ENCODE peak calls at places on chromosomes 5 and 9, in five cellular contexts. N, D, O, B and K are unnamed samples.

GRCh38 chr9:118991366-118992285 is 377.6 kb downstream of the BRINP1 start:
- DNase-seq in N (peak), D (no peak), B (no peak), O (no peak), K (no peak)

GRCh38 chr5:150778517-150779396 is at the start of gene SMIM3:
- DNase-seq in N (peak), O (peak), D (peak), B (peak), K (peak)

GRCh38 chr5:69432412-69433206 is 17.7 kb downstream of the MARVELD2 start:
- DNase-seq in N (no peak), B (no peak), O (no peak), D (no peak), K (no peak)

GRCh38 chr9:98211260-98211659 is 18.8 kb upstream of the CORO2A start:
- DNase-seq in N (no peak), O (no peak), B (no peak), D (no peak), K (no peak)

GRCh38 chr5:169307648-169308047 is 6.7 kb upstream of the SLIT3 start:
- DNase-seq in N (no peak), O (no peak), D (no peak), B (no peak), K (no peak)

GRCh38 chr5:55601209-55601618 is 66.5 kb upstream of the PLPP1 start:
- DNase-seq in D (peak), O (peak), B (peak), N (no peak), K (peak)

GRCh38 chr5:170681013-170681433 is 102.5 kb upstream of the GABRP start:
- DNase-seq in O (no peak), D (peak), B (peak), N (peak), K (no peak)

GRCh38 chr5:1557114-1557873 is 33.5 kb upstream of the LPCAT1 start:
- DNase-seq in B (no peak), D (no peak), O (no peak), N (no peak), K (peak)

GRCh38 chr9:4706971-4707622 is 27.7 kb downstream of the CDC37L1 start:
- DNase-seq in B (no peak), O (no peak), N (no peak), D (no peak), K (no peak)

GRCh38 chr5:105903069-105903468 is 1767.7 kb downstream of the EFNA5 start:
- DNase-seq in O (no peak), D (peak), B (no peak), N (no peak), K (no peak)

GRCh38 chr5:14041528-14042184 is 97.2 kb upstream of the DNAH5 start:
- DNase-seq in O (no peak), D (no peak), B (no peak), N (peak), K (no peak)

GRCh38 chr5:132011561-132012384 is at the start of gene ACSL6:
- DNase-seq in B (no peak), N (peak), D (no peak), O (no peak), K (peak)

GRCh38 chr9:81542490-81542889 is 146.9 kb downstream of the TLE1 start:
- DNase-seq in B (no peak), O (no peak), D (no peak), N (no peak), K (no peak)

GRCh38 chr5:61576556-61576955 is 244.5 kb downstream of the ZSWIM6 start:
- DNase-seq in O (no peak), N (no peak), D (no peak), B (no peak), K (no peak)

GRCh38 chr5:57725628-57726504 is 243.3 kb upstream of the ACTBL2 start:
- DNase-seq in N (no peak), B (no peak), D (no peak), O (no peak), K (no peak)

GRCh38 chr9:86112057-86112456 is 12.7 kb upstream of the GOLM1 start:
- DNase-seq in N (peak), B (no peak), O (no peak), D (no peak), K (no peak)

GRCh38 chr9:98860871-98861293 is 53.4 kb downstream of the GALNT12 start:
- DNase-seq in D (peak), O (peak), B (peak), N (peak), K (peak)

GRCh38 chr5:130652178-130652577 is 512.9 kb downstream of the HINT1 start:
- DNase-seq in D (peak), B (peak), O (no peak), N (no peak), K (no peak)

GRCh38 chr9:12956261-12956660 is 181.4 kb downstream of the LURAP1L start:
- DNase-seq in O (no peak), B (no peak), N (no peak), D (no peak), K (no peak)

GRCh38 chr5:57887851-57888621 is 405.4 kb upstream of the ACTBL2 start:
- DNase-seq in B (peak), D (peak), O (peak), N (peak), K (no peak)

GRCh38 chr5:27008604-27009564 is 29.5 kb downstream of the CDH9 start:
- DNase-seq in N (no peak), B (peak), O (no peak), D (no peak), K (no peak)

GRCh38 chr9:125829743-125830142 is 82.6 kb downstream of the PBX3 start:
- DNase-seq in D (peak), O (no peak), B (no peak), N (no peak), K (no peak)

GRCh38 chr5:54514269-54514668 is 3.3 kb upstream of the SNX18 start:
- DNase-seq in O (no peak), B (peak), D (peak), N (no peak), K (no peak)

GRCh38 chr9:80061940-80062339 is 490.2 kb downstream of the TLE4 start:
- DNase-seq in N (peak), O (peak), B (peak), D (peak), K (peak)

GRCh38 chr5:135426102-135427082 is 20.8 kb downstream of the DCANP1 start:
- DNase-seq in O (no peak), N (peak), B (peak), D (peak), K (no peak)

GRCh38 chr9:134348404-134349155 is 22.3 kb downstream of the RXRA start:
- DNase-seq in B (no peak), N (no peak), O (no peak), D (no peak), K (no peak)

GRCh38 chr5:143985832-143986485 is 174.0 kb downstream of the HMHB1 start:
- DNase-seq in N (no peak), B (no peak), D (peak), O (no peak), K (no peak)

GRCh38 chr9:115164511-115164974 is 46.6 kb upstream of the TNC start:
- DNase-seq in B (no peak), N (peak), D (peak), O (no peak), K (no peak)

GRCh38 chr5:93681432-93681831 is 60.0 kb downstream of the POU5F2 start:
- DNase-seq in B (no peak), N (no peak), D (peak), O (no peak), K (no peak)

GRCh38 chr5:14086261-14086660 is 56.9 kb upstream of the TRIO start:
- DNase-seq in O (no peak), B (no peak), N (no peak), D (peak), K (no peak)

DNA sequence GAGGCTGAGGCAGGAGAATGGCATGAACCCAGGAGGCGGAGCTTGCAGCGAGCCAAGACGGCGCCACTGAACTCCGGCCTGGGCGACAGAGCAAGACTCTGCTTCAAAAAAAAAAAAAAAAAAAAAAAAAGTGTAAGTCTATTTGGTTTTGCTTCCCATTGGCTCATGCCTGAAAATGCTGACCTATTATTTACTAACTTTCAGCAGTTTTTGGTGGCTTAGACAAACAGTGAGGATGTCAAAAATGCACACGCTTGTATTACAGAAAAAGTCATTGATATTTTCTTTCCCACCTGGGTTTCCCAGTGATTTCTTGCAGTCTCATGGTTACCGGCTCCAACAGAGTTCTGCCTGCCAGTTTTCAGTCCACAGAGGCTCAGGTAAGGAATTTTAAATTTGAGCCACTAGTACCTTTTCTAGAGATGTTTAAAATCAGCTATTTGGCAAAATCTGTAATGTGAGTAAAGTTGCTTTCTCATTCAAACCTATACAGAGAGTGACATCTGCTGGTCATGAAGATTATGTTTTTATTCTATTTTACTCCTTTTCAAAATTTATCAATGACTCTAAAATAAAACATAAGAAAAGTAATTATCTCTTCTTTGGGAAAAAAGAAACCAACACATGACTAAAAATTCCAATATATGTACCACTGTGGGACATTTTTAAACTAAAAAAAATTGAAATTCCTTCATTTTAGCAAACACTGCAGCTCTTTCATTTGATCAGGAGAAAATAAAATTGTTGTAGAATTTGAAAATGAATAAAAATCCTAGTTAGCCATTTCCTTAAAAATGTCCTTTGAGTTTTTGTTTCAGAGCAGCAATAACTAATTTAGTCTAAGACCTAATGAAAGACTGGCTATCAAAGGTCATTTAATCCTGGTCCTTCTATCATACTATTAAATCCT is 8.8 kb downstream of the FAM200C start:
- DNase-seq in D (peak), O (no peak), B (peak), N (no peak), K (no peak)
- TF ChIP-seq CTCF in D (peak), O (peak), B (peak), N (peak), K (peak)

GRCh38 chr9:116494815-116495634 is 192.1 kb upstream of the TRIM32 start:
- DNase-seq in O (no peak), N (peak), B (peak), D (no peak), K (no peak)

GRCh38 chr9:116495725-116496124 is 191.4 kb upstream of the TRIM32 start:
- DNase-seq in N (no peak), O (no peak), B (no peak), D (no peak), K (no peak)

GRCh38 chr9:116496167-116496566 is 190.9 kb upstream of the TRIM32 start:
- DNase-seq in N (no peak), B (no peak), D (no peak), O (no peak), K (no peak)

GRCh38 chr9:116499434-116499833 is 187.7 kb upstream of the TRIM32 start:
- DNase-seq in D (no peak), B (no peak), N (no peak), O (no peak), K (no peak)

GRCh38 chr9:116497081-116497480 is 190.0 kb upstream of the TRIM32 start:
- DNase-seq in D (peak), O (no peak), B (no peak), N (no peak), K (no peak)
- TF ChIP-seq CTCF in D (peak), O (no peak), B (no peak), N (peak), K (no peak)

GRCh38 chr5:139268364-139269202 is 25.0 kb upstream of the MATR3 start:
- DNase-seq in D (no peak), N (no peak), B (no peak), O (no peak), K (no peak)
- TF ChIP-seq CTCF in D (no peak), N (peak), B (no peak), O (no peak), K (no peak)

GRCh38 chr5:39064450-39064849 is 9.7 kb downstream of the RICTOR start:
- DNase-seq in N (no peak), D (no peak), O (no peak), B (no peak), K (no peak)

GRCh38 chr5:39062104-39062503 is 12.1 kb downstream of the RICTOR start:
- DNase-seq in B (no peak), N (no peak), O (no peak), D (no peak), K (no peak)

GRCh38 chr5:39058984-39059565 is 15.1 kb downstream of the RICTOR start:
- DNase-seq in O (no peak), D (no peak), B (no peak), N (no peak), K (no peak)

GRCh38 chr5:39062530-39062929 is 11.7 kb downstream of the RICTOR start:
- DNase-seq in D (no peak), B (no peak), O (no peak), N (no peak), K (no peak)

GRCh38 chr5:39063037-39063436 is 11.2 kb downstream of the RICTOR start:
- DNase-seq in B (no peak), O (no peak), D (no peak), N (no peak), K (no peak)
- TF ChIP-seq CTCF in B (no peak), O (no peak), D (no peak), N (peak), K (no peak)

DNA sequence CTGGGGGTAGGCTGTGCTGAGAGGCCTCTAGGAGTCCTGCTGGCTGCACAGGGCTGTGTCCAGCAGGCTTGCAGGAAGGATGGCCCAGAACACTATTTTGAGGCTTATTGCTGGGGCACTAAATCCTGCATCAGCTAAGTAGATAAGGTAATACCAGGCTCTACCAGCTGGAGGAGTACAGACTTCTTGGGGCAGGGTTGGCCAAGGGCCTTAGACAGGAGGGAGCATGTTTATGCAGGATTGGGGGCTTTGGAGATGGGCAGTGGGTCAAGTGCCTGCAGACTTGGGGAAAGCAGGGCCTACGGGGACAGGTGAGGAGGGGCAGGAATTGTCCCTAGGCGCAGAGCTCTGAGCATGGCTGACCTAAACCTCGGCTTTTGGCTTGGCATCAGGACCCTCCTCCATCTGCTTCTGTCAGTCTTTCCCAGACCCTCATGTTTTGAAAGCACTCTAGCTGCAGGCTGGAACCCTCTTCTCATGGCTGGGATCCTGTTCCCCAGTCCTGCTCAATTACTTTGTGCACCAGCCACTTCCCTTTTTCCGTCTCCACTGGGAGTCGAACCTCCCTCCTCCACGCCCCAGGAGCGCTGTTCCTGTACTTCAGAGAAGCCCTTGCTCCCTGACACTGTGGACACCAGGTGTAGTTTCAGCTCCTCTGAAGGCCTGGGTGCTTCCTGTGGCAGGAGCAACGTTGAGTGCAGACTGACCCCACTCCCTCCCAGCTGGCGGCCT is 61.0 kb upstream of the SPTLC1 start:
- DNase-seq in D (no peak), O (no peak), B (peak), N (peak), K (no peak)
- TF ChIP-seq CTCF in D (peak), O (no peak), B (no peak), N (peak), K (no peak)